ENCODE peak calls at places on chromosomes 4 and X, in eight cellular contexts. B, F, U, X, N, K, E and R are unnamed samples.

GRCh38 chr4:128288689-128289106 is 1.1 kb upstream of the PGRMC2 start:
- DNase-seq in B (no peak), F (no peak), U (peak; percentile 90), X (peak; percentile 52), N (peak; percentile 83), K (no peak), E (no peak), R (peak; percentile 58)

GRCh38 chr4:88681209-88681608 is 16.4 kb downstream of the NAP1L5 start:
- DNase-seq in B (no peak), F (no peak), U (no peak), X (no peak), N (no peak), K (no peak), E (no peak), R (no peak)

GRCh38 chr4:24742773-24743676 is 52.3 kb upstream of the SOD3 start:
- DNase-seq in B (no peak), F (no peak), U (no peak), X (no peak), N (no peak), K (no peak), E (no peak), R (no peak)

GRCh38 chr4:172356002-172356401 is 542.8 kb downstream of the GALNTL6 start:
- DNase-seq in B (no peak), F (no peak), U (no peak), X (peak; percentile 37), N (no peak), K (no peak), E (no peak), R (no peak)

GRCh38 chrX:145609951-145610511 is 207.6 kb upstream of the SLITRK2 start:
- DNase-seq in B (no peak), F (no peak), U (no peak), X (peak; percentile 26), N (no peak), K (no peak), E (no peak), R (no peak)

GRCh38 chr4:113921089-113921842 is 58.2 kb downstream of the ARSJ start:
- DNase-seq in B (no peak), F (no peak), U (no peak), X (peak; percentile 7), N (no peak), K (no peak), E (no peak), R (peak; percentile 9)

GRCh38 chrX:2521092-2521926 is 20.5 kb upstream of the DHRSX start:
- DNase-seq in B (no peak), F (no peak), U (no peak), X (no peak), N (no peak), K (no peak), E (no peak), R (peak; percentile 70)

GRCh38 chrX:54076903-54077302 is 32.6 kb upstream of the PHF8 start:
- DNase-seq in B (no peak), F (no peak), U (no peak), X (peak; percentile 9), N (no peak), K (no peak), E (peak; percentile 25), R (no peak)

GRCh38 chr4:16125571-16126445 is 42.0 kb upstream of the PROM1 start:
- DNase-seq in B (no peak), F (no peak), U (peak; percentile 57), X (peak; percentile 6), N (peak; percentile 74), K (no peak), E (no peak), R (no peak)

GRCh38 chr4:189656551-189657165 is 284.0 kb upstream of the FRG1 start:
- DNase-seq in B (no peak), F (no peak), U (no peak), X (no peak), N (no peak), K (no peak), E (no peak), R (no peak)

GRCh38 chrX:51694254-51694653 is 11.6 kb upstream of the CENPVL2 start:
- DNase-seq in B (no peak), F (no peak), U (no peak), X (no peak), N (no peak), K (no peak), E (no peak), R (no peak)

GRCh38 chrX:109848451-109849050 is 115.5 kb upstream of the ACSL4 start:
- DNase-seq in B (no peak), F (no peak), U (no peak), X (no peak), N (no peak), K (no peak), E (no peak), R (no peak)

GRCh38 chr4:3826247-3827172 is 60.3 kb downstream of the ADRA2C start:
- DNase-seq in B (no peak), F (no peak), U (no peak), X (no peak), N (no peak), K (peak; percentile 59), E (no peak), R (no peak)

GRCh38 chrX:16869393-16870094 is 618 bp downstream of the RBBP7 start:
- DNase-seq in B (no peak), F (peak; percentile 56), U (peak; percentile 52), X (peak; percentile 23), N (peak; percentile 33), K (peak; percentile 73), E (no peak), R (no peak)

GRCh38 chr4:165207016-165207430 is 338 bp upstream of the KLHL2 start:
- DNase-seq in B (peak; percentile 29), F (no peak), U (peak; percentile 25), X (peak; percentile 12), N (peak; percentile 49), K (peak; percentile 87), E (no peak), R (peak; percentile 68)

GRCh38 chrX:153454901-153455550 is 9.2 kb upstream of the TREX2 start:
- DNase-seq in B (no peak), F (no peak), U (no peak), X (peak; percentile 91), N (no peak), K (peak; percentile 50), E (no peak), R (peak; percentile 5)

GRCh38 chr4:25879587-25879986 is 16.8 kb upstream of the SEL1L3 start:
- DNase-seq in B (no peak), F (no peak), U (no peak), X (no peak), N (no peak), K (no peak), E (no peak), R (no peak)

GRCh38 chrX:46040001-46040400 is 505.2 kb downstream of the ZNF674 start:
- DNase-seq in B (no peak), F (no peak), U (no peak), X (no peak), N (no peak), K (no peak), E (no peak), R (no peak)

GRCh38 chr4:184286346-184286745 is 68.7 kb upstream of the ENPP6 start:
- DNase-seq in B (no peak), F (no peak), U (no peak), X (no peak), N (no peak), K (no peak), E (no peak), R (no peak)

GRCh38 chr4:118741456-118741855 is 56.3 kb downstream of the METTL14 start:
- DNase-seq in B (no peak), F (no peak), U (no peak), X (no peak), N (no peak), K (no peak), E (no peak), R (no peak)

GRCh38 chrX:151789179-151789800 is 54.7 kb downstream of the CNGA2 start:
- DNase-seq in B (no peak), F (no peak), U (peak; percentile 7), X (no peak), N (peak; percentile 86), K (no peak), E (peak; percentile 45), R (no peak)

GRCh38 chr4:16843831-16844508 is 54.5 kb downstream of the LDB2 start:
- DNase-seq in B (no peak), F (no peak), U (no peak), X (no peak), N (no peak), K (no peak), E (peak; percentile 61), R (no peak)

GRCh38 chr4:165972747-165973146 is 99.7 kb downstream of the TLL1 start:
- DNase-seq in B (no peak), F (no peak), U (no peak), X (no peak), N (no peak), K (no peak), E (no peak), R (no peak)

GRCh38 chr4:17694552-17694951 is 80.1 kb downstream of the MED28 start:
- DNase-seq in B (no peak), F (no peak), U (no peak), X (no peak), N (no peak), K (no peak), E (no peak), R (no peak)

GRCh38 chrX:106791495-106791894 is 11.0 kb upstream of the TBC1D8B start:
- DNase-seq in B (no peak), F (no peak), U (peak; percentile 14), X (peak; percentile 25), N (peak; percentile 44), K (no peak), E (peak; percentile 2), R (no peak)

GRCh38 chrX:100995469-100995868 is 26.0 kb downstream of the ARL13A start:
- DNase-seq in B (no peak), F (peak; percentile 9), U (no peak), X (peak; percentile 43), N (no peak), K (no peak), E (peak; percentile 68), R (no peak)

GRCh38 chr4:182533948-182534347 is 290.7 kb downstream of the TENM3 start:
- DNase-seq in B (no peak), F (no peak), U (no peak), X (no peak), N (no peak), K (no peak), E (no peak), R (no peak)

GRCh38 chr4:67019670-67020069 is 525.6 kb downstream of the CENPC start:
- DNase-seq in B (no peak), F (no peak), U (no peak), X (no peak), N (no peak), K (no peak), E (no peak), R (no peak)

GRCh38 chrX:25206761-25207160 is 191.0 kb upstream of the ARX start:
- DNase-seq in B (no peak), F (no peak), U (no peak), X (no peak), N (no peak), K (no peak), E (no peak), R (no peak)